ENCODE peak calls at places on chromosome 22, in eight cellular contexts. F is K562; I is CD4-positive, alpha-beta memory T cell; Y is transverse colon; N is colonic mucosa; Z is fibroblast of mammary gland; P is skeletal muscle cell; X is astrocyte of the cerebellum. E is an unnamed sample.
A peak's percentile ranks its signal among the peaks of the same experiment; 100 is the strongest.

GRCh38 chr22:22848364-22848866 is 39.2 kb upstream of the IGLL5 start:
- DNase-seq in P (no peak), N (peak; percentile 77), X (peak; percentile 15), Z (peak; percentile 40), Y (peak; percentile 79), I (peak; percentile 52), F (peak; percentile 100), E (peak; percentile 44)

GRCh38 chr22:19149962-19150361 is at the start of gene GSC2:
- DNase-seq in I (no peak), N (no peak), F (no peak), P (no peak), Z (no peak), X (no peak), Y (no peak), E (no peak)

GRCh38 chr22:25025586-25025985 is 73.1 kb downstream of the KIAA1671 start:
- DNase-seq in P (no peak), Y (no peak), F (no peak), I (no peak), N (no peak), X (no peak), Z (no peak), E (no peak)

GRCh38 chr22:23269441-23270211 is 89.3 kb downstream of the BCR start:
- DNase-seq in Y (no peak), Z (no peak), X (no peak), F (peak; percentile 69), P (no peak), I (no peak), N (no peak), E (no peak)

GRCh38 chr22:29269230-29269604 is 1.1 kb downstream of the EWSR1 start:
- DNase-seq in F (no peak), Z (no peak), X (no peak), Y (no peak), I (no peak), P (no peak), N (peak; percentile 30), E (no peak)

GRCh38 chr22:49966716-49967332 is 6.3 kb downstream of the PIM3 start:
- DNase-seq in Z (no peak), P (no peak), N (peak; percentile 31), X (no peak), F (no peak), Y (peak; percentile 51), I (peak; percentile 48), E (no peak)

GRCh38 chr22:37459211-37459610 is 27.0 kb downstream of the MFNG start:
- DNase-seq in Z (no peak), P (no peak), N (no peak), I (no peak), F (no peak), X (no peak), Y (no peak), E (no peak)

GRCh38 chr22:43014062-43014875 is 680 bp downstream of the PACSIN2 start:
- DNase-seq in F (peak; percentile 39), Y (peak; percentile 59), I (peak; percentile 65), P (no peak), Z (peak; percentile 30), X (no peak), N (peak; percentile 69), E (no peak)

GRCh38 chr22:18031670-18032454 is 7.5 kb upstream of the MICAL3 start:
- DNase-seq in I (no peak), Z (peak; percentile 96), F (no peak), N (no peak), P (peak; percentile 88), X (peak; percentile 78), Y (no peak), E (no peak)

GRCh38 chr22:37552560-37553163 is 7.6 kb upstream of the CDC42EP1 start:
- DNase-seq in I (no peak), X (no peak), Z (peak; percentile 41), N (peak; percentile 64), P (no peak), F (peak; percentile 89), Y (peak; percentile 43), E (no peak)

GRCh38 chr22:50059185-50059880 is 1.2 kb upstream of the TTLL8 start:
- DNase-seq in N (no peak), I (no peak), Z (peak; percentile 19), Y (no peak), F (peak; percentile 63), X (no peak), P (no peak), E (no peak)

GRCh38 chr22:30015846-30016245 is 64.4 kb upstream of the HORMAD2 start:
- DNase-seq in F (no peak), P (peak; percentile 33), N (no peak), I (no peak), Z (peak; percentile 83), Y (no peak), X (no peak), E (no peak)

GRCh38 chr22:30486661-30487115 is 14.9 kb upstream of the SEC14L3 start:
- DNase-seq in Z (no peak), F (no peak), X (no peak), Y (no peak), I (no peak), N (no peak), P (no peak), E (no peak)

GRCh38 chr22:33210129-33210784 is 152.1 kb upstream of the SYN3 start:
- DNase-seq in I (no peak), F (peak; percentile 15), X (no peak), N (peak; percentile 24), Y (peak; percentile 9), P (no peak), Z (peak; percentile 49), E (peak; percentile 31)

GRCh38 chr22:46638601-46639431 is 18.6 kb downstream of the GRAMD4 start:
- DNase-seq in Z (peak; percentile 44), I (no peak), P (no peak), N (no peak), X (no peak), Y (no peak), F (no peak), E (no peak)

GRCh38 chr22:39463931-39464390 is 7.1 kb downstream of the MGAT3 start:
- DNase-seq in Y (no peak), I (no peak), N (no peak), X (no peak), Z (no peak), F (no peak), P (no peak), E (no peak)
- H3K4me3 ChIP-seq in Y (no peak overlapping the region), I (no peak overlapping the region), N (no peak overlapping the region), X (no peak overlapping the region), Z (no peak overlapping the region), F (no peak overlapping the region), P (no peak overlapping the region), E (no peak overlapping the region)

GRCh38 chr22:48569476-48570233 is 1258.0 kb downstream of the BRD1 start:
- DNase-seq in I (no peak), X (no peak), F (no peak), N (no peak), P (no peak), Y (no peak), Z (no peak), E (no peak)
- H3K4me3 ChIP-seq in I (no peak overlapping the region), X (no peak overlapping the region), F (no peak overlapping the region), N (no peak overlapping the region), P (no peak overlapping the region), Y (no peak overlapping the region), Z (no peak overlapping the region), E (no peak overlapping the region)

GRCh38 chr22:40534379-40535188 is 101.9 kb downstream of the MRTFA start:
- DNase-seq in I (no peak), P (no peak), F (no peak), X (no peak), N (no peak), Z (peak; percentile 89), Y (no peak), E (no peak)
- H3K4me3 ChIP-seq in I (no peak overlapping the region), P (no peak overlapping the region), F (no peak overlapping the region), X (no peak overlapping the region), N (no peak overlapping the region), Z (no peak overlapping the region), Y (peak overlapping the region; percentile 7), E (peak overlapping the region; percentile 50)

GRCh38 chr22:45008853-45009751 is 703 bp downstream of the PHF21B start:
- DNase-seq in P (no peak), F (no peak), I (no peak), N (no peak), Y (no peak), Z (peak; percentile 5), X (no peak), E (peak; percentile 9)
- H3K4me3 ChIP-seq in P (peak overlapping the region; percentile 59), F (no peak overlapping the region), I (no peak overlapping the region), N (peak overlapping the region; percentile 6), Y (peak overlapping the region; percentile 45), Z (no peak overlapping the region), X (peak overlapping the region; percentile 51), E (peak overlapping the region; percentile 77)

GRCh38 chr22:38870312-38870741 is 1.7 kb downstream of the CBX6 start:
- DNase-seq in P (peak; percentile 36), X (peak; percentile 65), Y (peak; percentile 93), I (peak; percentile 83), N (peak; percentile 90), F (peak; percentile 51), Z (peak; percentile 81), E (peak; percentile 76)
- H3K4me3 ChIP-seq in P (peak overlapping the region; percentile 69), X (peak overlapping the region; percentile 73), Y (peak overlapping the region; percentile 71), I (peak overlapping the region; percentile 55), N (peak overlapping the region; percentile 57), F (no peak overlapping the region), Z (peak overlapping the region; percentile 64), E (peak overlapping the region; percentile 70)

E was measured in Jurkat, Clone E6-1.